ENCODE peak calls at places on chromosomes 3 and 15, in six cellular contexts. T is T-helper 22 cell; Y is HTR-8/SVneo; B is NCI-H2171 treated with DMSO at 0.1 percent for 48 hours; M is HS-5; Q is stimulated activated CD8-positive, alpha-beta memory T cell treated with anti-CD3 and anti-CD28 coated beads, Interleukin-7, amount 100 ng/mL, for 1 hour. F is an unnamed sample.

GRCh38 chr15:63494406-63494805 is 10.0 kb upstream of the USP3 start:
- DNase-seq in T (peak; percentile 42), Y (no peak), B (no peak), M (no peak), Q (no peak), F (no peak)

GRCh38 chr3:127908202-127908601 is 6.8 kb upstream of the KBTBD12 start:
- DNase-seq in T (no peak), Y (no peak), B (no peak), M (no peak), Q (no peak), F (no peak)

GRCh38 chr3:8529197-8529637 is 27.6 kb downstream of the LMCD1 start:
- DNase-seq in T (no peak), Y (no peak), B (no peak), M (no peak), Q (no peak), F (no peak)

GRCh38 chr15:68126415-68126814 is 72.3 kb downstream of the PIAS1 start:
- DNase-seq in T (no peak), Y (no peak), B (no peak), M (no peak), Q (no peak), F (no peak)

GRCh38 chr15:88238618-88239430 is 17.7 kb downstream of the NTRK3 start:
- DNase-seq in T (no peak), Y (no peak), B (no peak), M (no peak), Q (no peak), F (no peak)

GRCh38 chr15:90845201-90845949 is 23.0 kb upstream of the FURIN start:
- DNase-seq in T (no peak), Y (peak; percentile 51), B (peak; percentile 28), M (peak; percentile 69), Q (no peak), F (no peak)

GRCh38 chr3:65412591-65412990 is 626.1 kb downstream of the MAGI1 start:
- DNase-seq in T (no peak), Y (no peak), B (peak; percentile 39), M (no peak), Q (no peak), F (no peak)

GRCh38 chr15:78024141-78024567 is 53.4 kb downstream of the TBC1D2B start:
- DNase-seq in T (no peak), Y (no peak), B (no peak), M (no peak), Q (no peak), F (peak; percentile 52)

GRCh38 chr15:33125883-33126535 is 68.5 kb downstream of the FMN1 start:
- DNase-seq in T (no peak), Y (no peak), B (no peak), M (no peak), Q (no peak), F (no peak)

GRCh38 chr3:197308591-197308990 is 10.2 kb upstream of the DLG1 start:
- DNase-seq in T (no peak), Y (no peak), B (no peak), M (no peak), Q (no peak), F (no peak)

GRCh38 chr3:192467230-192468186 is 259.8 kb downstream of the FGF12 start:
- DNase-seq in T (peak; percentile 8), Y (peak; percentile 33), B (peak; percentile 80), M (no peak), Q (no peak), F (peak; percentile 83)

GRCh38 chr3:25576836-25577454 is 87.8 kb downstream of the TOP2B start:
- DNase-seq in T (no peak), Y (no peak), B (no peak), M (no peak), Q (no peak), F (peak; percentile 46)

GRCh38 chr3:83317605-83318004 is 1556.2 kb upstream of the GBE1 start:
- DNase-seq in T (no peak), Y (no peak), B (no peak), M (no peak), Q (no peak), F (no peak)

GRCh38 chr15:97995881-97996603 is 35.5 kb downstream of the ARRDC4 start:
- DNase-seq in T (no peak), Y (peak; percentile 17), B (no peak), M (no peak), Q (no peak), F (peak; percentile 28)

GRCh38 chr3:113210608-113211369 is 568 bp upstream of the BOC start:
- DNase-seq in T (no peak), Y (no peak), B (no peak), M (no peak), Q (no peak), F (peak; percentile 56)

F was measured in testis.